ENCODE peak calls at places on chromosomes 3 and 15, in six cellular contexts. X, J, D, M, W and O are unnamed samples.

GRCh38 chr15:77572186-77572585 is 60.5 kb downstream of the LINGO1 start:
- DNase-seq in X (no peak), J (no peak), D (no peak), M (no peak), W (no peak), O (no peak)

GRCh38 chr15:90598053-90598577 is 68.4 kb downstream of the CRTC3 start:
- DNase-seq in X (no peak), J (no peak), D (peak), M (no peak), W (peak), O (peak)

GRCh38 chr3:15215996-15216395 is 9.9 kb downstream of the CAPN7 start:
- DNase-seq in X (no peak), J (no peak), D (no peak), M (no peak), W (no peak), O (no peak)

GRCh38 chr3:65672876-65673815 is 365.6 kb downstream of the MAGI1 start:
- DNase-seq in X (peak), J (no peak), D (peak), M (no peak), W (peak), O (peak)

GRCh38 chr15:62071711-62072308 is 5.0 kb downstream of the C2CD4A start:
- DNase-seq in X (no peak), J (no peak), D (no peak), M (peak), W (peak), O (peak)

GRCh38 chr15:52419494-52419893 is 109.2 kb downstream of the MYO5A start:
- DNase-seq in X (no peak), J (no peak), D (no peak), M (no peak), W (no peak), O (no peak)

GRCh38 chr3:159721324-159721723 is 267.3 kb upstream of the IL12A start:
- DNase-seq in X (no peak), J (no peak), D (no peak), M (no peak), W (no peak), O (no peak)

GRCh38 chr15:93603550-93603949 is 514.5 kb upstream of the RGMA start:
- DNase-seq in X (no peak), J (no peak), D (no peak), M (no peak), W (no peak), O (no peak)

GRCh38 chr3:41198950-41199865 is at the start of gene CTNNB1:
- DNase-seq in X (peak), J (peak), D (peak), M (peak), W (peak), O (peak)

GRCh38 chr15:44722011-44722410 is 10.7 kb downstream of the B2M start:
- DNase-seq in X (no peak), J (no peak), D (no peak), M (no peak), W (peak), O (no peak)

GRCh38 chr15:75145027-75145841 is 56.4 kb upstream of the C15orf39 start:
- DNase-seq in X (no peak), J (no peak), D (no peak), M (no peak), W (peak), O (no peak)

GRCh38 chr3:179179979-179180758 is 32.0 kb downstream of the PIK3CA start:
- DNase-seq in X (no peak), J (no peak), D (no peak), M (no peak), W (no peak), O (no peak)

GRCh38 chr3:145698252-145698651 is 462.7 kb downstream of the PLOD2 start:
- DNase-seq in X (peak), J (no peak), D (no peak), M (no peak), W (no peak), O (no peak)

GRCh38 chr15:40060241-40060961 is 21.4 kb upstream of the SRP14 start:
- DNase-seq in X (no peak), J (no peak), D (no peak), M (no peak), W (no peak), O (no peak)

GRCh38 chr3:67648229-67648628 is 6.2 kb downstream of the SUCLG2 start:
- DNase-seq in X (no peak), J (no peak), D (no peak), M (no peak), W (no peak), O (no peak)

GRCh38 chr3:197212290-197212689 is 86.1 kb downstream of the DLG1 start:
- DNase-seq in X (no peak), J (no peak), D (no peak), M (no peak), W (no peak), O (no peak)

GRCh38 chr3:189568931-189569330 is 62.3 kb upstream of the TP63 start:
- DNase-seq in X (no peak), J (no peak), D (no peak), M (no peak), W (no peak), O (no peak)

GRCh38 chr15:64143276-64143675 is 8.3 kb upstream of the SNX22 start:
- DNase-seq in X (no peak), J (no peak), D (no peak), M (no peak), W (no peak), O (no peak)

GRCh38 chr3:194664857-194665256 is 7.1 kb downstream of the LSG1 start:
- DNase-seq in X (no peak), J (no peak), D (no peak), M (no peak), W (no peak), O (no peak)

GRCh38 chr3:30623375-30623774 is 17.0 kb downstream of the TGFBR2 start:
- DNase-seq in X (no peak), J (no peak), D (no peak), M (no peak), W (no peak), O (no peak)

GRCh38 chr15:34217587-34218225 is 7.1 kb upstream of the EMC4 start:
- DNase-seq in X (no peak), J (no peak), D (no peak), M (no peak), W (no peak), O (no peak)

GRCh38 chr3:47000198-47000815 is 20.8 kb downstream of the NBEAL2 start:
- DNase-seq in X (no peak), J (no peak), D (no peak), M (no peak), W (no peak), O (no peak)

GRCh38 chr3:169627789-169628188 is 35.7 kb downstream of the MECOM start:
- DNase-seq in X (no peak), J (no peak), D (no peak), M (no peak), W (no peak), O (no peak)

GRCh38 chr3:187739125-187739560 is 6.1 kb downstream of the BCL6 start:
- DNase-seq in X (peak), J (peak), D (no peak), M (peak), W (no peak), O (no peak)

GRCh38 chr15:41934843-41935242 is 37.5 kb downstream of the EHD4 start:
- DNase-seq in X (no peak), J (peak), D (no peak), M (peak), W (no peak), O (no peak)

GRCh38 chr3:10449436-10449835 is 56.0 kb downstream of the ATP2B2 start:
- DNase-seq in X (no peak), J (no peak), D (no peak), M (no peak), W (no peak), O (no peak)

GRCh38 chr15:31484986-31485385 is 158.4 kb downstream of the KLF13 start:
- DNase-seq in X (no peak), J (no peak), D (no peak), M (no peak), W (no peak), O (peak)

GRCh38 chr15:79834496-79834895 is 62.3 kb downstream of the MTHFS start:
- DNase-seq in X (no peak), J (no peak), D (peak), M (no peak), W (peak), O (peak)

GRCh38 chr3:6142707-6143106 is 718.2 kb upstream of the GRM7 start:
- DNase-seq in X (no peak), J (no peak), D (no peak), M (no peak), W (no peak), O (no peak)

GRCh38 chr3:179871782-179872181 is 165.0 kb downstream of the PEX5L start:
- DNase-seq in X (no peak), J (no peak), D (no peak), M (no peak), W (no peak), O (no peak)

GRCh38 chr15:99963096-99963825 is 230.0 kb upstream of the LYSMD4 start:
- DNase-seq in X (no peak), J (no peak), D (no peak), M (no peak), W (no peak), O (no peak)

GRCh38 chr3:67863869-67864268 is 209.5 kb upstream of the SUCLG2 start:
- DNase-seq in X (no peak), J (no peak), D (no peak), M (no peak), W (peak), O (no peak)

GRCh38 chr3:150495563-150496168 is 50.6 kb downstream of the SERP1 start:
- DNase-seq in X (peak), J (no peak), D (peak), M (peak), W (peak), O (peak)